ENCODE peak calls at places on chromosomes 11 and 22, in seven cellular contexts. H, P, Y, T, O, I and U are unnamed samples.

GRCh38 chr11:61945191-61945590 is 5.0 kb upstream of the BEST1 start:
- DNase-seq in I (no peak), P (no peak), H (no peak), Y (no peak), O (no peak), T (no peak), U (no peak)

GRCh38 chr11:10351768-10352641 is 47.1 kb downstream of the ADM start:
- DNase-seq in H (peak; percentile 82), P (peak; percentile 97), T (peak; percentile 97), I (peak; percentile 97), Y (peak; percentile 95), O (peak; percentile 85), U (peak; percentile 97)

GRCh38 chr11:2312232-2313042 is 10.6 kb downstream of the TSPAN32 start:
- DNase-seq in P (no peak), H (no peak), T (peak; percentile 29), O (no peak), Y (peak; percentile 49), I (no peak), U (no peak)

GRCh38 chr11:37199082-37199481 is 601.0 kb upstream of the RAG2 start:
- DNase-seq in H (no peak), T (no peak), O (no peak), I (peak; percentile 73), P (no peak), Y (no peak), U (no peak)

GRCh38 chr11:64358536-64358906 is 441 bp upstream of the RPS6KA4 start:
- DNase-seq in Y (no peak), O (no peak), H (no peak), I (no peak), P (no peak), T (no peak), U (no peak)

GRCh38 chr11:61679893-61680621 is at the start of gene DAGLA:
- DNase-seq in T (peak; percentile 38), H (peak; percentile 81), P (peak; percentile 62), O (peak; percentile 90), I (peak; percentile 51), Y (peak; percentile 43), U (peak; percentile 68)

GRCh38 chr22:42805016-42805997 is 51.8 kb downstream of the ARFGAP3 start:
- DNase-seq in T (no peak), H (no peak), Y (no peak), O (no peak), I (no peak), P (peak; percentile 34), U (no peak)

GRCh38 chr11:47467372-47467771 is 18.4 kb upstream of the RAPSN start:
- DNase-seq in I (no peak), T (no peak), Y (no peak), P (no peak), H (no peak), O (no peak), U (no peak)

GRCh38 chr11:70314730-70315129 is 44.2 kb downstream of the PPFIA1 start:
- DNase-seq in Y (no peak), P (no peak), O (no peak), I (no peak), T (no peak), H (no peak), U (no peak)

GRCh38 chr22:26276530-26277200 is 107.4 kb downstream of the SEZ6L start:
- DNase-seq in Y (no peak), H (no peak), I (peak; percentile 71), O (no peak), P (no peak), T (no peak), U (no peak)

GRCh38 chr11:95341246-95341645 is 110.2 kb upstream of the SESN3 start:
- DNase-seq in T (no peak), O (no peak), H (no peak), P (no peak), Y (no peak), I (no peak), U (no peak)

GRCh38 chr11:95349345-95349942 is 118.4 kb upstream of the SESN3 start:
- DNase-seq in P (no peak), T (no peak), I (no peak), O (no peak), H (no peak), Y (no peak), U (no peak)

GRCh38 chr11:95346207-95346718 is 115.3 kb upstream of the SESN3 start:
- DNase-seq in H (no peak), Y (no peak), P (no peak), T (no peak), I (no peak), O (no peak), U (no peak)

GRCh38 chr11:95345651-95346050 is 114.6 kb upstream of the SESN3 start:
- DNase-seq in I (no peak), Y (no peak), T (no peak), P (no peak), O (no peak), H (no peak), U (no peak)

DNA sequence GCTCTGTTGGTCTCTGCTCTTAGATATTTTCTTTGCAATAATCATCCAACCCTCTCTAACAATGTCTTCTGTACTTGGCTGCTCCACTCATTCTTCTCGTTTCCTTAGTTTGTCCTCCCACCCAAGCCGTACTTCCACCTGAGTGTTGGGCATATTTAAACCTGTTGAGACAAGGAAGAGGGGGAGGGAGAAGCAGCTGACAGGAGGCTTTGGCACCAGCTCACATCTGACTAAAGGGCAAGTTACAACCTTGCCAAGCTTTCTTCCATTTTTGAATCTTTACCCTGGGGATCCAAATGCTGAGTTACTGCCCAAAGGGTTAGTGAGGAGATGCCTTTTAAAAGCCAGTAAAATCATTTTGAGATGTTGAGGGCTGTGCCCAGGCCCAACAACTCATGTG is 114.2 kb upstream of the SESN3 start:
- DNase-seq in I (no peak), T (no peak), O (no peak), H (no peak), P (no peak), Y (no peak), U (no peak)
- H3K23ac ChIP-seq in I (no peak overlapping the region), T (no peak overlapping the region), O (no peak overlapping the region), H (no peak overlapping the region), P (no peak overlapping the region), Y (no peak overlapping the region), U (no peak overlapping the region)

GRCh38 chr22:46849951-46850350 is 87.5 kb downstream of the TBC1D22A start:
- DNase-seq in Y (no peak), I (no peak), T (no peak), O (peak; percentile 20), P (no peak), H (no peak), U (no peak)

GRCh38 chr22:46846832-46847355 is 84.4 kb downstream of the TBC1D22A start:
- DNase-seq in H (no peak), T (no peak), P (no peak), O (peak; percentile 29), I (no peak), Y (no peak), U (no peak)

GRCh38 chr22:46849101-46849500 is 86.7 kb downstream of the TBC1D22A start:
- DNase-seq in P (no peak), Y (no peak), H (no peak), I (no peak), O (peak; percentile 31), T (no peak), U (no peak)

GRCh38 chr22:46846154-46846831 is 83.8 kb downstream of the TBC1D22A start:
- DNase-seq in O (no peak), I (no peak), P (no peak), Y (peak; percentile 19), T (no peak), H (no peak), U (no peak)

GRCh38 chr22:46848227-46848626 is 85.8 kb downstream of the TBC1D22A start:
- DNase-seq in P (no peak), Y (peak; percentile 81), T (no peak), O (peak; percentile 40), I (no peak), H (no peak), U (peak; percentile 54)
- H3K23ac ChIP-seq in P (no peak overlapping the region), Y (no peak overlapping the region), T (no peak overlapping the region), O (no peak overlapping the region), I (no peak overlapping the region), H (no peak overlapping the region), U (no peak overlapping the region)

GRCh38 chr11:111624602-111625001 is 22.4 kb downstream of the SIK2 start:
- DNase-seq in O (no peak), Y (peak; percentile 40), T (peak; percentile 43), I (no peak), P (no peak), H (no peak), U (no peak)

GRCh38 chr11:111623527-111624030 is 21.3 kb downstream of the SIK2 start:
- DNase-seq in O (no peak), I (no peak), T (no peak), H (no peak), P (no peak), Y (no peak), U (no peak)

GRCh38 chr11:111620518-111620917 is 18.3 kb downstream of the SIK2 start:
- DNase-seq in H (no peak), I (no peak), T (no peak), O (no peak), P (no peak), Y (no peak), U (no peak)
- H3K23ac ChIP-seq in H (no peak overlapping the region), I (no peak overlapping the region), T (no peak overlapping the region), O (no peak overlapping the region), P (no peak overlapping the region), Y (no peak overlapping the region), U (no peak overlapping the region)

GRCh38 chr11:21896216-21896615 is 296.7 kb upstream of the ANO5 start:
- DNase-seq in I (no peak), O (no peak), Y (no peak), T (no peak), P (no peak), H (no peak), U (no peak)
- H3K23ac ChIP-seq in I (no peak overlapping the region), O (no peak overlapping the region), Y (no peak overlapping the region), T (no peak overlapping the region), P (no peak overlapping the region), H (no peak overlapping the region), U (no peak overlapping the region)

DNA sequence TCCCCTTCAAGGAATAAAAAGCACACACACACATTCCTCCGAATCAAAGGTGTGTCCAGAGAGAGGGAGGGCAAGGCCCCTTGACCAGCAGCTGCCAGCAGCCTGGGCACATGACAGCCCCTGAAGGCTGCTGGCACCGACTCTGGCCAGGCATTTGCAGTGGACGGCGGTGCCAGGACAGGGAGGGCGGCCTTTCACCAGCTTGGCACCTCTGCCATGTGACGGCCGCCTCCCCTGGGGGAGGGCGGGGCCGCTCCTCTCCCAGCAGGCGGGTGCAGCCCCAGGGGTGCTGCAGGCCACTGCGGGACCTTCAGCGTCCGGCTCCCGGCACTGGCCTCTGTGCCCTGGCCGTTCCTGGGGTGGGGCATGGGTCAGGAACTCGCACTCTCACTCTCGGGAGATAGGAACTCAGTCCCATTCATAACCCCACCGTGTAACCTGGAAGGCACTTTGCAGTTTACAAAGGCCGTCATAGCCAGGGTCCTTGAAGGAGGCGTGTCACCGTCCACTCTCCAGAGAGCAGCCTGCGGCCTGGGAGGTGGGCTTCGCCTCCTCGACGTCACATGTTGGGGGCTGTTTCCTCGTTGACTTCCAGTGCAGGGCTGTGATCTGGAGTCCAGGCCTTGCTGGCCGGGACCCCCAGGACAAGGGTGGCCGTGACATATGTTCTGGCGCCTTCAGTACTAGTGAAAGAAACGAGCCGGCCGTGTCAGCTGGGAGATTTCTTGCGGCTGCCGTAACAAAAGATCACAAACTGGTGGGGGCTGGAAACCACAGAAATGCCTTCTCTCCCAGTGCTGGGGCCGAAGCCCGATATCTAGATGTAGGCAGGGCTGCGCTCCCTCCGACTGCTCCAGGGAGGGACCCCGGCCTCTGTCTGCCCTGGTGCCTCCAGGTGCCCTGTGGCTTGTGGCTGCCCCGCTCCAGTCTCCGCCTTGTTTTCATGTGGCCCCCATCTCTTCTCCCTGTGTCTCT is 39.9 kb upstream of the SMIM38 start:
- DNase-seq in I (no peak), T (no peak), O (no peak), P (no peak), H (no peak), Y (no peak), U (no peak)
- H3K23ac ChIP-seq in I (no peak overlapping the region), T (no peak overlapping the region), O (no peak overlapping the region), P (no peak overlapping the region), H (peak overlapping the region; percentile 38), Y (no peak overlapping the region), U (no peak overlapping the region)

GRCh38 chr11:11483622-11484021 is 130.6 kb upstream of the CSNK2A3 start:
- DNase-seq in I (no peak), T (no peak), O (no peak), H (no peak), P (no peak), Y (no peak), U (no peak)
- H3K23ac ChIP-seq in I (no peak overlapping the region), T (no peak overlapping the region), O (no peak overlapping the region), H (no peak overlapping the region), P (no peak overlapping the region), Y (no peak overlapping the region), U (no peak overlapping the region)